ENCODE peak calls at places on chromosomes 7 and 10, in four cellular contexts. J is HepG2, L is SK-N-SH, O is K562. W is an unnamed sample.

GRCh38 chr7:88289505-88290129 is 17.1 kb downstream of the STEAP4 start:
- DNase-seq in J (no peak), L (no peak), O (no peak), W (no peak)

GRCh38 chr10:37301271-37301670 is 175.9 kb downstream of the ANKRD30A start:
- DNase-seq in J (no peak), L (no peak), O (no peak), W (no peak)

GRCh38 chr7:30843741-30844482 is 67.7 kb upstream of the AQP1 start:
- DNase-seq in J (no peak), L (no peak), O (no peak), W (no peak)

GRCh38 chr10:74238031-74238431 is 87.0 kb downstream of the ADK start:
- DNase-seq in J (no peak), L (peak), O (no peak), W (no peak)

GRCh38 chr7:988963-989529 is 6.1 kb downstream of the CYP2W1 start:
- DNase-seq in J (no peak), L (no peak), O (no peak), W (no peak)

GRCh38 chr7:25726682-25727357 is 425.2 kb upstream of the NFE2L3 start:
- DNase-seq in J (no peak), L (no peak), O (no peak), W (no peak)

GRCh38 chr10:47027108-47027811 is 116.0 kb downstream of the PTPN20 start:
- DNase-seq in J (no peak), L (no peak), O (no peak), W (no peak)

GRCh38 chr7:44292876-44293560 is 32.4 kb downstream of the CAMK2B start:
- DNase-seq in J (no peak), L (no peak), O (no peak), W (no peak)

GRCh38 chr7:157299317-157299612 is 37.5 kb upstream of the DNAJB6 start:
- DNase-seq in J (no peak), L (no peak), O (no peak), W (no peak)

GRCh38 chr10:23157691-23158369 is 34.3 kb upstream of the PTF1A start:
- DNase-seq in J (peak), L (peak), O (peak), W (no peak)

GRCh38 chr10:33719005-33719703 is 384.7 kb upstream of the NRP1 start:
- DNase-seq in J (no peak), L (no peak), O (no peak), W (no peak)

GRCh38 chr7:90222811-90223725 is 11.5 kb downstream of the STEAP2 start:
- DNase-seq in J (peak), L (no peak), O (no peak), W (no peak)

GRCh38 chr7:77538908-77539212 is 1.8 kb downstream of the PTPN12 start:
- DNase-seq in J (no peak), L (no peak), O (no peak), W (no peak)

GRCh38 chr10:86172296-86172695 is 194.3 kb downstream of the GRID1 start:
- DNase-seq in J (no peak), L (no peak), O (no peak), W (no peak)

GRCh38 chr10:96044686-96045085 is 1.3 kb downstream of the CCNJ start:
- DNase-seq in J (peak), L (no peak), O (no peak), W (no peak)

GRCh38 chr10:34687434-34688205 is 127.5 kb downstream of the PARD3 start:
- DNase-seq in J (no peak), L (no peak), O (no peak), W (no peak)

GRCh38 chr7:133481676-133482075 is 228.8 kb downstream of the EXOC4 start:
- DNase-seq in J (no peak), L (no peak), O (peak), W (no peak)

GRCh38 chr7:22154130-22154529 is 202.8 kb downstream of the RAPGEF5 start:
- DNase-seq in J (no peak), L (peak), O (no peak), W (no peak)

GRCh38 chr10:120511165-120511564 is 54.1 kb downstream of the PLPP4 start:
- DNase-seq in J (no peak), L (no peak), O (no peak), W (no peak)

GRCh38 chr10:120514959-120515358 is 57.9 kb downstream of the PLPP4 start:
- DNase-seq in J (no peak), L (peak), O (no peak), W (no peak)

GRCh38 chr10:120513307-120513706 is 56.3 kb downstream of the PLPP4 start:
- DNase-seq in J (no peak), L (no peak), O (no peak), W (no peak)

GRCh38 chr10:120516426-120516825 is 59.4 kb downstream of the PLPP4 start:
- DNase-seq in J (no peak), L (no peak), O (no peak), W (no peak)

GRCh38 chr10:120514035-120514620 is 57.1 kb downstream of the PLPP4 start:
- DNase-seq in J (peak), L (no peak), O (peak), W (peak)
- TF ChIP-seq REST in J (peak), L (peak), O (peak), W (peak)

DNA sequence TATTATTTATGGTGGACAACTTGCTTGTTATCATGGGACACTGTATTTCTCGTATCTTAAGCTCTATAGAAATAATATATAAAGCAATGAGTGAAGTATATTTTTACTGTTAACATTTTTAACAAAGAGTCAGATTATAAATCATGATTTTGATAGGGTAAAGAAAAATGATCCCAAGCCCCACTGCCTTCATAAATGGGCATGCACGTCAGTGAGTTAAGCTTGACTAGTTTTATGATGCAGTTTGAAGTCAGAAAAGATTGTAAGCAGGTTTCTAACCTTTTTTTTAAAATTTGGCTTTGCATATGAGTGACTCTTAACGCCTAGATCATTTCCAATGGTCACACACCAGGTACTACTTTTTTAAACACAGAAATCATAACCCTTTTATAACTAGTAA is 152.8 kb downstream of the GNAT3 start:
- DNase-seq in J (no peak), L (no peak), O (no peak), W (no peak)
- TF ChIP-seq GABPA in J (no peak), L (no peak), O (no peak), W (no peak)

GRCh38 chr10:132293416-132294195 is 14.1 kb downstream of the STK32C start:
- DNase-seq in J (no peak), L (peak), O (no peak), W (no peak)
- TF ChIP-seq REST in J (no peak), L (no peak), O (no peak), W (no peak)

DNA sequence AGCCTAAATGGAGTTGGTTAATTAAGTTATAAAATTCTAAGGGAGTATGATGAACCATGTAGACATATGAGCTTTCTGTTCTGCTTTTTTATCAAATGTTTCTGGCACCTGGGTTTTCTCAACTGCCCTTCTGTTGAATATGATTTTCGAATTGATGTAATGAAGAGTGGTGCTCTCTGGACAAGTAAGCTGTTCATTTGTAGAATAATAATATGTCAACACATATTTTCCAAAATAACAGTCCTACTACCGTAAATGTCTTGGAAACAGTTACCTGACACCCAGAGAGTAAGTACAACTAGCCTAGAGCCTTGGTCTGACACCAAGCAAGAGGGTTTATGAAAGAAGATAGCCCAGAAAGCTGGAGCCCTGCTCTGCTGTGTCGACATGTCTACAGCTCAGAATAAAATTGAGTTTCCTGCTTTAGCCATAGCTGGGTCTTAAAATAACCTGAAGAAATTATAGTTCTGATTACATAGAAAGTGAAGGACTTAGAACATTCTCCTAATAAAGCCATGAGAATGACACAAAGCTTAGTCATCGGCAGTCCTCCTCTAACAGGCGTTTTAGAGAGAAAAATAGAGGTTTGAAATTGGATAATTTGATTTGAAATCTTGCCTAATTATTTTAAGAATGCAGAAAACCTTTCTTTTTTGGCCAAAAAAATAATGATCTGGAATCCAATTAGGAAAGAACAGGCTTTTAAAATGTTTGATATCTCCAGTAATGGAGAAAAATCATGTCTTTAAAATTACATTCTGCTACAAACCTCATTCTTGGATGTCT is 25.1 kb downstream of the HDAC9 start:
- DNase-seq in J (no peak), L (no peak), O (no peak), W (no peak)
- TF ChIP-seq GABPA in J (no peak), L (no peak), O (no peak), W (no peak)

GRCh38 chr10:92590623-92591549 is 2.0 kb upstream of the KIF11 start:
- DNase-seq in J (peak), L (peak), O (peak), W (peak)

GRCh38 chr10:92591550-92592140 is 1.3 kb upstream of the KIF11 start:
- DNase-seq in J (peak), L (peak), O (peak), W (peak)

GRCh38 chr10:92593553-92594046 is 670 bp downstream of the KIF11 start:
- DNase-seq in J (no peak), L (no peak), O (peak), W (no peak)

GRCh38 chr10:92594194-92594593 is 1.3 kb downstream of the KIF11 start:
- DNase-seq in J (no peak), L (no peak), O (no peak), W (no peak)

DNA sequence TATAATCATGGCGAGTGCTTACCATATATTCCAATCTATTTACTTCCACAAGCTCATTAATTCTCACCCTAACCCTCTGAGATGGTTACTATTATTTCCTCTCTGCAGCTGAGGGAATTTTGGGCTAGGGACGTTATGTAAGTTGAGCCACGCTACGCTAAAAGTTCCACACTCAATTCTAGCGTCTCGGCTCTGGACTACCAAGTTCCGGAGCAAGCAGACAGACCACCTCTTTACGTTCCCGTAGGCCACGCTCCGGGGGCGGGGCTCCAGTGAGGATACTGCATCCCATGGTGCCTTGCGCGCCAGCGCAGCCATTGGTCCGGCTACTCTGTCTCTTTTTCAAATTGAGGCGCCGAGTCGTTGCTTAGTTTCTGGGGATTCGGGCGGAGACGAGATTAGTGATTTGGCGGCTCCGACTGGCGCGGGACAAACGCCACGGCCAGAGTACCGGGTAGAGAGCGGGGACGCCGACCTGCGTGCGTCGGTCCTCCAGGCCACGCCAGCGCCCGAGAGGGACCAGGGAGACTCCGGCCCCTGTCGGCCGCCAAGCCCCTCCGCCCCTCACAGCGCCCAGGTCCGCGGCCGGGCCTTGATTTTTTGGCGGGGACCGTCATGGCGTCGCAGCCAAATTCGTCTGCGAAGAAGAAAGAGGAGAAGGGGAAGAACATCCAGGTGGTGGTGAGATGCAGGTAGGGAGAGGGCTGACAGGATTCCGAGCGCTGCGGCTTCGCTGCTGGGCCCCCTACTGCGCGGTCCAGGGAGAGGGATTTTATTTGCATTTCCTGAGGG is at the start of gene KIF11:
- DNase-seq in J (peak), L (peak), O (peak), W (peak)
- TF ChIP-seq REST in J (no peak), L (no peak), O (no peak), W (peak)

DNA sequence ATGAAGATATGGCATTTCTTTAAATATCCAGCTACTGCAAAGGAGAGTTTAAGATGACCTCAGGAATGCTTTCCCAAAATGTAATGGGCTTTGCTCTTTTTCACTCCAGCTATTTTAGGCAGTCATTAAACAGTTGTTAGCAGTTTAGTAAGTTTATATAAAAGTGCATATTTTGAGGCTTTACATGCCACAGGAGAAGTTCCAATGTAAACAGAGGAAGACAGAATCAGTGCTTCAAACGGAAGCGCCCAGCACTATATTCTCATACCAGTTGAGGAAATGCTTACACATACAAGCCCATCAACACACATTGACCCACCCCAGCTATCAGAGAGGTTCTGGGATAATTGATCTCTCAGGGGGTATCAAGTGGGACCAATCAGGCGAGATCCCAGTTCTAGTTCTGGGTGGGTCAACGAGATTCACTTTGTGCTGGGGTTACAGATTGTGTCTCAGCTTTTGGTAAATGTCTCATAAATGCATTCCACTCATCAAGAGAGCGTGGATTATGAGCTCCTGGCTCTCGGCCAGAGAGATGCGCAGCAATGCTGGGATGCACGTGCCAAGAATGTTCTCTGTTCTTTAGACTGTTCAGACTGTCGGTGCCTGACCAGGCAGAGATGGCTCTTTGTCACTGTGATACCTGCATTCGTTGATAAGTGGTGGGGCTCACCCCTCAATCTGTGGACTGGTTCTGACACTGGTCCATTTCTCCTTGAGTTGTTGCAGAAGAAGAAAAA is 55.0 kb downstream of the CACNB2 start:
- DNase-seq in J (no peak), L (no peak), O (no peak), W (no peak)
- TF ChIP-seq GABPA in J (no peak), L (no peak), O (no peak), W (no peak)

GRCh38 chr10:116676118-116676517 is 55.4 kb downstream of the PNLIPRP2 start:
- DNase-seq in J (no peak), L (no peak), O (no peak), W (no peak)
- TF ChIP-seq REST in J (no peak), L (no peak), O (no peak), W (no peak)